ENCODE peak calls at places on chromosomes 12 and 14, in nine cellular contexts. Y is HEK293T, H is progenitor cell of endocrine pancreas, G is GM23338, F is AG04449, M is GM12892, C is DMS153, J is astrocyte of the hippocampus, N is posterior cingulate gyrus. Z is an unnamed sample.

GRCh38 chr12:14577344-14577743 is 9.7 kb upstream of the PLBD1 start:
- DNase-seq in Y (no peak), H (no peak), G (no peak), F (no peak), M (no peak), C (no peak), J (peak; percentile 69), N (no peak), Z (no peak)

GRCh38 chr14:31206536-31207286 is 882 bp downstream of the HECTD1 start:
- DNase-seq in Y (peak; percentile 18), H (peak; percentile 23), G (peak; percentile 59), F (no peak), M (peak; percentile 23), C (no peak), J (peak; percentile 67), N (peak; percentile 31), Z (no peak)

GRCh38 chr12:25518512-25518911 is 34.6 kb downstream of the LMNTD1 start:
- DNase-seq in Y (no peak), H (no peak), G (no peak), F (no peak), M (no peak), C (no peak), J (peak; percentile 2), N (no peak), Z (no peak)

GRCh38 chr12:95621725-95622124 is 70.4 kb upstream of the USP44 start:
- DNase-seq in Y (no peak), H (no peak), G (no peak), F (no peak), M (no peak), C (no peak), J (no peak), N (no peak), Z (no peak)

GRCh38 chr12:13273850-13274249 is 77.3 kb downstream of the EMP1 start:
- DNase-seq in Y (no peak), H (no peak), G (no peak), F (no peak), M (no peak), C (no peak), J (no peak), N (no peak), Z (no peak)

GRCh38 chr12:75641031-75641780 is 129.8 kb upstream of the KRR1 start:
- DNase-seq in Y (no peak), H (no peak), G (no peak), F (no peak), M (peak; percentile 21), C (no peak), J (peak; percentile 85), N (no peak), Z (no peak)

GRCh38 chr12:52119398-52120254 is 40.1 kb downstream of the SMIM41 start:
- DNase-seq in Y (peak; percentile 79), H (peak; percentile 63), G (peak; percentile 95), F (no peak), M (peak; percentile 40), C (peak; percentile 68), J (peak; percentile 40), N (no peak), Z (peak; percentile 85)

GRCh38 chr12:43806737-43807072 is 588 bp upstream of the TWF1 start:
- DNase-seq in Y (no peak), H (no peak), G (no peak), F (no peak), M (no peak), C (no peak), J (no peak), N (no peak), Z (no peak)

GRCh38 chr14:77339407-77339806 is 18.6 kb downstream of the GSTZ1 start:
- DNase-seq in Y (no peak), H (no peak), G (no peak), F (no peak), M (no peak), C (no peak), J (no peak), N (no peak), Z (no peak)

GRCh38 chr12:2273288-2273687 is 220.5 kb downstream of the CACNA1C start:
- DNase-seq in Y (no peak), H (no peak), G (no peak), F (no peak), M (no peak), C (no peak), J (peak; percentile 62), N (no peak), Z (no peak)

GRCh38 chr12:111024205-111024794 is 103.9 kb upstream of the MYL2 start:
- DNase-seq in Y (peak; percentile 81), H (peak; percentile 69), G (peak; percentile 88), F (no peak), M (peak; percentile 58), C (peak; percentile 18), J (peak; percentile 61), N (peak; percentile 40), Z (peak; percentile 90)

GRCh38 chr12:52204931-52205505 is 13.2 kb upstream of the KRT80 start:
- DNase-seq in Y (no peak), H (no peak), G (no peak), F (no peak), M (no peak), C (no peak), J (no peak), N (peak; percentile 12), Z (peak; percentile 9)

GRCh38 chr12:108226866-108227265 is 97.8 kb downstream of the WSCD2 start:
- DNase-seq in Y (no peak), H (no peak), G (no peak), F (no peak), M (no peak), C (no peak), J (no peak), N (peak; percentile 56), Z (no peak)

GRCh38 chr12:86530996-86531655 is 274.9 kb upstream of the MGAT4C start:
- DNase-seq in Y (no peak), H (no peak), G (no peak), F (no peak), M (no peak), C (no peak), J (no peak), N (no peak), Z (no peak)

GRCh38 chr12:54251667-54252284 is 28.1 kb downstream of the CBX5 start:
- DNase-seq in Y (peak; percentile 49), H (no peak), G (peak; percentile 79), F (no peak), M (no peak), C (no peak), J (peak; percentile 64), N (no peak), Z (peak; percentile 19)

GRCh38 chr12:16324772-16325171 is 22.7 kb upstream of the MGST1 start:
- DNase-seq in Y (no peak), H (no peak), G (no peak), F (no peak), M (no peak), C (no peak), J (no peak), N (no peak), Z (no peak)

GRCh38 chr12:122060069-122060468 is 18.5 kb upstream of the MLXIP start:
- DNase-seq in Y (no peak), H (no peak), G (no peak), F (no peak), M (no peak), C (no peak), J (no peak), N (no peak), Z (no peak)

GRCh38 chr14:72736348-72736747 is 157.6 kb downstream of the DPF3 start:
- DNase-seq in Y (no peak), H (no peak), G (peak; percentile 11), F (peak; percentile 69), M (no peak), C (no peak), J (peak; percentile 52), N (no peak), Z (no peak)

GRCh38 chr14:74979442-74980397 is 23.0 kb upstream of the EIF2B2 start:
- DNase-seq in Y (peak; percentile 27), H (no peak), G (peak; percentile 71), F (no peak), M (no peak), C (no peak), J (peak; percentile 69), N (no peak), Z (no peak)

GRCh38 chr14:100696590-100696989 is 30.1 kb upstream of the DLK1 start:
- DNase-seq in Y (no peak), H (no peak), G (no peak), F (no peak), M (no peak), C (no peak), J (peak; percentile 32), N (no peak), Z (no peak)

GRCh38 chr12:45234134-45234865 is 18.4 kb downstream of the ANO6 start:
- DNase-seq in Y (peak; percentile 26), H (no peak), G (peak; percentile 90), F (peak; percentile 96), M (no peak), C (no peak), J (peak; percentile 97), N (no peak), Z (no peak)

GRCh38 chr12:122080149-122081107 is 1.9 kb downstream of the MLXIP start:
- DNase-seq in Y (no peak), H (no peak), G (peak; percentile 63), F (no peak), M (no peak), C (peak; percentile 18), J (peak; percentile 72), N (no peak), Z (peak; percentile 56)

GRCh38 chr12:113547157-113547556 is 75.5 kb upstream of the LHX5 start:
- DNase-seq in Y (no peak), H (no peak), G (no peak), F (no peak), M (no peak), C (no peak), J (no peak), N (no peak), Z (no peak)

GRCh38 chr14:32453857-32454810 is 125.0 kb downstream of the AKAP6 start:
- DNase-seq in Y (no peak), H (no peak), G (no peak), F (no peak), M (no peak), C (no peak), J (no peak), N (no peak), Z (no peak)

GRCh38 chr12:69102856-69103255 is 136.5 kb upstream of the CPSF6 start:
- DNase-seq in Y (no peak), H (no peak), G (no peak), F (no peak), M (no peak), C (no peak), J (no peak), N (no peak), Z (no peak)

GRCh38 chr14:94341654-94342333 is 18.7 kb upstream of the SERPINA6 start:
- DNase-seq in Y (no peak), H (no peak), G (no peak), F (no peak), M (no peak), C (peak; percentile 56), J (peak; percentile 58), N (no peak), Z (no peak)

GRCh38 chr14:75249251-75249957 is 29.2 kb upstream of the FOS start:
- DNase-seq in Y (no peak), H (no peak), G (peak; percentile 61), F (no peak), M (peak; percentile 58), C (peak; percentile 92), J (peak; percentile 54), N (no peak), Z (no peak)

GRCh38 chr12:968561-968960 is 19.1 kb upstream of the RAD52 start:
- DNase-seq in Y (no peak), H (no peak), G (no peak), F (no peak), M (no peak), C (no peak), J (no peak), N (no peak), Z (no peak)